ENCODE peak calls at places on chromosome 1, in five cellular contexts. U, B, T, P and G are unnamed samples.

GRCh38 chr1:162854245-162854860 is 6.6 kb downstream of the CCDC190 start:
- DNase-seq in U (no peak), B (peak), T (peak), P (no peak), G (peak)

GRCh38 chr1:224540535-224540934 is 75.6 kb upstream of the CNIH3 start:
- DNase-seq in U (no peak), B (no peak), T (no peak), P (no peak), G (no peak)

GRCh38 chr1:8017495-8018310 is 8.4 kb downstream of the ERRFI1 start:
- DNase-seq in U (no peak), B (no peak), T (no peak), P (no peak), G (no peak)

GRCh38 chr1:119373465-119373864 is 4.9 kb downstream of the HAO2 start:
- DNase-seq in U (no peak), B (no peak), T (no peak), P (no peak), G (no peak)

GRCh38 chr1:90694846-90695245 is 22.3 kb downstream of the BARHL2 start:
- DNase-seq in U (no peak), B (no peak), T (no peak), P (no peak), G (no peak)

GRCh38 chr1:64335634-64336033 is 132.2 kb downstream of the UBE2U start:
- DNase-seq in U (no peak), B (no peak), T (no peak), P (no peak), G (no peak)

GRCh38 chr1:242017580-242018233 is 18.8 kb upstream of the MAP1LC3C start:
- DNase-seq in U (no peak), B (peak), T (peak), P (no peak), G (peak)

GRCh38 chr1:58848818-58849411 is 65.1 kb upstream of the JUN start:
- DNase-seq in U (peak), B (peak), T (no peak), P (no peak), G (no peak)

GRCh38 chr1:117535776-117536175 is 70.1 kb upstream of the TENT5C start:
- DNase-seq in U (no peak), B (no peak), T (no peak), P (no peak), G (no peak)

GRCh38 chr1:65509912-65510680 is 89.6 kb downstream of the LEPR start:
- DNase-seq in U (no peak), B (no peak), T (no peak), P (no peak), G (no peak)

GRCh38 chr1:99599678-99600175 is 46.2 kb upstream of the PALMD start:
- DNase-seq in U (peak), B (peak), T (no peak), P (no peak), G (no peak)

GRCh38 chr1:248618878-248619277 is 16.0 kb downstream of the OR2T11 start:
- DNase-seq in U (no peak), B (peak), T (peak), P (peak), G (no peak)

GRCh38 chr1:1470626-1471388 is 758 bp upstream of the ATAD3B start:
- DNase-seq in U (no peak), B (no peak), T (peak), P (no peak), G (no peak)